ENCODE peak calls at places on chromosomes 1 and 21, in seven cellular contexts. F, V, Z, B, X, K and N are unnamed samples.

GRCh38 chr1:234564035-234565029 is 45.6 kb downstream of the IRF2BP2 start:
- DNase-seq in F (no peak), V (peak), Z (no peak), B (peak), X (peak), K (no peak), N (no peak)

GRCh38 chr1:22259581-22260282 is 116.8 kb upstream of the WNT4 start:
- DNase-seq in F (no peak), V (peak), Z (no peak), B (no peak), X (no peak), K (no peak), N (no peak)

GRCh38 chr1:210252621-210253041 is 20.0 kb downstream of the SERTAD4 start:
- DNase-seq in F (peak), V (no peak), Z (peak), B (no peak), X (no peak), K (no peak), N (no peak)

GRCh38 chr1:193185861-193186714 is at the start of gene B3GALT2:
- DNase-seq in F (peak), V (peak), Z (no peak), B (peak), X (no peak), K (no peak), N (no peak)

GRCh38 chr1:175530167-175530566 is 213.2 kb downstream of the TNR start:
- DNase-seq in F (no peak), V (no peak), Z (no peak), B (no peak), X (no peak), K (no peak), N (no peak)

GRCh38 chr1:183247066-183247465 is 61.0 kb downstream of the LAMC2 start:
- DNase-seq in F (no peak), V (no peak), Z (no peak), B (no peak), X (no peak), K (no peak), N (no peak)

GRCh38 chr1:16032388-16033100 is 10.7 kb downstream of the CLCNKA start:
- DNase-seq in F (peak), V (peak), Z (peak), B (peak), X (no peak), K (peak), N (peak)

GRCh38 chr1:11670747-11671146 is 6.7 kb downstream of the FBXO6 start:
- DNase-seq in F (no peak), V (no peak), Z (no peak), B (no peak), X (no peak), K (no peak), N (peak)

GRCh38 chr1:221845650-221846371 is 103.9 kb upstream of the DUSP10 start:
- DNase-seq in F (no peak), V (peak), Z (no peak), B (peak), X (no peak), K (no peak), N (no peak)

GRCh38 chr1:58437623-58438022 is 108.9 kb downstream of the OMA1 start:
- DNase-seq in F (no peak), V (no peak), Z (no peak), B (no peak), X (no peak), K (no peak), N (no peak)

GRCh38 chr1:188170446-188170845 is 1341.7 kb downstream of the PLA2G4A start:
- DNase-seq in F (no peak), V (no peak), Z (no peak), B (no peak), X (no peak), K (no peak), N (no peak)

GRCh38 chr21:40386981-40387380 is 460.0 kb downstream of the DSCAM start:
- DNase-seq in F (no peak), V (no peak), Z (no peak), B (no peak), X (no peak), K (no peak), N (no peak)

GRCh38 chr1:93705897-93706500 is 24.4 kb upstream of the BCAR3 start:
- DNase-seq in F (no peak), V (peak), Z (no peak), B (peak), X (no peak), K (no peak), N (no peak)

GRCh38 chr1:11806307-11806936 is 431 bp downstream of the CLCN6 start:
- DNase-seq in F (no peak), V (peak), Z (no peak), B (peak), X (no peak), K (no peak), N (no peak)

GRCh38 chr21:41616063-41616591 is 108.2 kb upstream of the TMPRSS2 start:
- DNase-seq in F (no peak), V (no peak), Z (no peak), B (peak), X (peak), K (no peak), N (no peak)

GRCh38 chr21:38773108-38774061 is 32.3 kb upstream of the ETS2 start:
- DNase-seq in F (no peak), V (peak), Z (no peak), B (peak), X (peak), K (no peak), N (no peak)

GRCh38 chr1:154145986-154146385 is 8.9 kb downstream of the NUP210L start:
- DNase-seq in F (no peak), V (no peak), Z (no peak), B (peak), X (no peak), K (no peak), N (no peak)

GRCh38 chr1:31505884-31506497 is 70.3 kb upstream of the TINAGL1 start:
- DNase-seq in F (no peak), V (peak), Z (no peak), B (peak), X (peak), K (peak), N (peak)

GRCh38 chr1:234666761-234667160 is 56.8 kb upstream of the IRF2BP2 start:
- DNase-seq in F (no peak), V (no peak), Z (no peak), B (no peak), X (no peak), K (no peak), N (no peak)

GRCh38 chr1:100794719-100795645 is 75.4 kb downstream of the VCAM1 start:
- DNase-seq in F (no peak), V (no peak), Z (no peak), B (peak), X (no peak), K (no peak), N (no peak)

GRCh38 chr1:29090937-29091618 is 32.6 kb downstream of the TMEM200B start:
- DNase-seq in F (no peak), V (no peak), Z (no peak), B (no peak), X (no peak), K (no peak), N (no peak)

GRCh38 chr1:232352956-232353355 is 277.0 kb downstream of the SIPA1L2 start:
- DNase-seq in F (no peak), V (no peak), Z (no peak), B (no peak), X (no peak), K (no peak), N (no peak)

GRCh38 chr1:51329443-51330325 is 678 bp downstream of the TTC39A start:
- DNase-seq in F (no peak), V (no peak), Z (peak), B (no peak), X (no peak), K (no peak), N (no peak)

GRCh38 chr1:109503935-109504334 is 5.6 kb downstream of the AMIGO1 start:
- DNase-seq in F (no peak), V (no peak), Z (no peak), B (no peak), X (no peak), K (no peak), N (no peak)

GRCh38 chr1:215022204-215022603 is 60.3 kb upstream of the KCNK2 start:
- DNase-seq in F (no peak), V (no peak), Z (no peak), B (no peak), X (no peak), K (no peak), N (no peak)

GRCh38 chr1:213666113-213666512 is 321.7 kb upstream of the PROX1 start:
- DNase-seq in F (no peak), V (no peak), Z (no peak), B (no peak), X (no peak), K (no peak), N (no peak)

DNA sequence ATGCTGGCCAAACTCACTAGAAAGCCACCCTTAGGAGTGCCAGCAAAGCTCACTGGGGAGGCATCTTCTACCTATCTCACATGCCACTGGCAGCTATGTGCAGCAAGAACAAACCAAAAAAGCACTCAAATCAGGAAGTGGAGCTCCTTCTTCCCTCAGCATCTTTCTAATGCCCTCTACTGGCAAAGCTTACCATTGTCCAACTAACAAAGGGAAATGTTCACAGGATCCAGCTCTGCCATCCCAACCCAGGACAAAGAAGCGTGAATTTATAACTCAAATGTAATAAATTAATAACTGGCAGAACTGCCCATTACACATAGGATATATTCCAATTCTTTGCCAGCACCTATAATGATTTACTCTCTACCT is 38.9 kb downstream of the LEPR start:
- DNase-seq in F (no peak), V (peak), Z (no peak), B (peak), X (no peak), K (no peak), N (peak)
- TF ChIP-seq CTCF in F (peak), V (peak), Z (peak), B (peak), X (peak), K (peak), N (peak)

GRCh38 chr1:23531695-23532094 is 662 bp upstream of the E2F2 start:
- DNase-seq in F (no peak), V (no peak), Z (no peak), B (no peak), X (no peak), K (no peak), N (no peak)

GRCh38 chr1:23529146-23530088 is 1.6 kb downstream of the E2F2 start:
- DNase-seq in F (no peak), V (peak), Z (no peak), B (no peak), X (no peak), K (no peak), N (no peak)

GRCh38 chr1:23530089-23530749 is 814 bp downstream of the E2F2 start:
- DNase-seq in F (no peak), V (no peak), Z (no peak), B (no peak), X (no peak), K (peak), N (no peak)

GRCh38 chr1:23533288-23534130 is 2.5 kb upstream of the E2F2 start:
- DNase-seq in F (no peak), V (peak), Z (no peak), B (no peak), X (no peak), K (no peak), N (no peak)

DNA sequence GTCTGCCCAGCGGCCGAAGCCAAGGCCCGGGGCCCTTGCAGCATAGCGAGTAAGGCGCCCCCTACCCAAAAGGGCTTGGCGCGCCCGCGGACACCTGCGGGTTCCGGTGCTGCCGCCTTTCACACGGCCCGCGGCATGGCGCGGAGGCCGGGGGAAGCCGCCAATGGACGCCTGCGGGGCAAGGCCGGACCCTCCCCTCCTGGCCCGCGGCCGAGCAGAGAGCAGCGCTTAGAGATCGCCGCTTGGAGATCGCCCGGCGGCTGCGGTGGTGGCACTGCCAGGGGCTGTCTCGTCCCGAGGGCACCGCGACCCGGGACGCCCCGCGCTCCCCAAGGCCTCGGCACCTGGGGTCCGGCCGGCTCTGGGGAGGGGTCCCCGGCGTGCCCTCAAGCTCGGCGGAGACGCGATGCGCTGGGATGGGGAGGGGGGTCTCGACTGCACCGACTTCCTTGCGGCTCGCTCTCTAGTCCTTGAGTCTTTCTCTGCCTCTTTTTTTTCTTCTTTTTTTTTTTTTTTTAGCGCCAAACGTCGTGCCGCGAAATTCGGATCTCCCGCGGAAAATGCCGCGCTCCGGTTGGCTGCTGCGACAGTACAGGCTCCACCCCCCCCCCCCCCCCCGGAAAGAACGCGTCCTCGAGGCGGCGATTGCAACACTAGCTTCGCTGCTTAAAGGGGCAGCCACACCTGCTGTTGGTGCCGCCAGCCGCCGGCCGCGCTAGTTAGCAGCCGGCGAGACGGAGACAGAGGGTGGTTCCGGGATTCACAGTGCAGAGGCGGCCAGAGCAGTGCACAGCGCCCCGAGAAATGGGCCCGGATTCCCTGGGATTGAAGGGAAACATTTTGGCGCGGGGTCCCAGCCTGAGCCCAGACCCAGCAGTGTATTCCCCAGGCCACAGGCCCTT is at the start of gene E2F2:
- DNase-seq in F (peak), V (peak), Z (peak), B (peak), X (no peak), K (peak), N (peak)
- TF ChIP-seq CTCF in F (peak), V (peak), Z (no peak), B (no peak), X (peak), K (no peak), N (peak)

DNA sequence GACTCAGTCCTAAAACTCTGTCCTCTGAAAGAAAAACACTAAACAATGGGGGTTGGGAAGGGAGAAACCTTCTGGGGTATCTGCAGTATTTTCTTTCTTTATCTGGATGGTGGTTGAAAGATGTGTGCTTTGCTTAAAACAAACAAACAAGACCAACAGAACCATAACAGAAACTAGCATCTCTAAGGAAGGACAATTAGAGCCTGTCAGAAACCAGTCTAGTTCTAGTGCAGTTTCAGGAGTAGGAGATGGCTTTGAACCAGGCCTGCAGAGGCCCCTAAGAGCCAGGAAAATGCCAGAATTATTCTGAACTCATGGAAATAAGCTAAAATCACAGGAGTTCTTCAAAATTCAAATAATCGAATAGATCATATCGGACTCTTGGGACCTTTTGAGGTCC is 18.5 kb downstream of the ILDR2 start:
- DNase-seq in F (no peak), V (no peak), Z (no peak), B (no peak), X (no peak), K (no peak), N (no peak)
- TF ChIP-seq CTCF in F (no peak), V (no peak), Z (no peak), B (no peak), X (no peak), K (no peak), N (no peak)

GRCh38 chr1:40039245-40039756 is 1.2 kb upstream of the CAP1 start:
- DNase-seq in F (no peak), V (peak), Z (no peak), B (no peak), X (no peak), K (peak), N (peak)
- TF ChIP-seq CTCF in F (peak), V (no peak), Z (no peak), B (peak), X (no peak), K (no peak), N (peak)

GRCh38 chr1:201876148-201876547 is 12.6 kb upstream of the SHISA4 start:
- DNase-seq in F (no peak), V (peak), Z (no peak), B (peak), X (no peak), K (no peak), N (no peak)
- TF ChIP-seq CTCF in F (peak), V (peak), Z (peak), B (peak), X (peak), K (peak), N (peak)

DNA sequence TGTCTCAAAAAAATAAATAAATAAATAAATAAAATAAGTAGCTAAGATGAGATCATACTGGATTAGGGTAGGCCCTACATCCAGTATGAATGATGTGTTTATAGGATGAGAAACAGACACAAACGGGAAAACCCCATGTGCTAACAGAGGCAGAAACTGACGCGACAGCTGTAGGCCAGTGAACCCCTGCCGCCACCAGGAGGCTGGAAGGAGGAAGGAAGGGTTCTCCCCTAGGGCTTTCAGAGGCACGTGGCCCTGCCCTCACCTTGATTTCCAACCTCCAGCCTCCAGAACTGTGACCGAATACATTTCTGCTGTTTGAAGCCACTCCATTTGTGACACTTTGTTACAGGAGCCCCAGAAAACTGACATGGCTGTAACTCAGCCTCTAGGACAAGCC is 38.5 kb downstream of the CHD5 start:
- DNase-seq in F (no peak), V (peak), Z (no peak), B (no peak), X (no peak), K (no peak), N (peak)
- TF ChIP-seq CTCF in F (peak), V (peak), Z (no peak), B (peak), X (peak), K (peak), N (peak)

GRCh38 chr1:201020647-201021332 is 2.7 kb downstream of the KIF21B start:
- DNase-seq in F (no peak), V (peak), Z (no peak), B (no peak), X (no peak), K (no peak), N (no peak)
- TF ChIP-seq CTCF in F (peak), V (peak), Z (no peak), B (no peak), X (peak), K (peak), N (peak)

GRCh38 chr21:15520811-15521643 is 208.8 kb upstream of the USP25 start:
- DNase-seq in F (no peak), V (no peak), Z (no peak), B (peak), X (no peak), K (no peak), N (no peak)
- TF ChIP-seq CTCF in F (peak), V (peak), Z (no peak), B (peak), X (peak), K (peak), N (no peak)

DNA sequence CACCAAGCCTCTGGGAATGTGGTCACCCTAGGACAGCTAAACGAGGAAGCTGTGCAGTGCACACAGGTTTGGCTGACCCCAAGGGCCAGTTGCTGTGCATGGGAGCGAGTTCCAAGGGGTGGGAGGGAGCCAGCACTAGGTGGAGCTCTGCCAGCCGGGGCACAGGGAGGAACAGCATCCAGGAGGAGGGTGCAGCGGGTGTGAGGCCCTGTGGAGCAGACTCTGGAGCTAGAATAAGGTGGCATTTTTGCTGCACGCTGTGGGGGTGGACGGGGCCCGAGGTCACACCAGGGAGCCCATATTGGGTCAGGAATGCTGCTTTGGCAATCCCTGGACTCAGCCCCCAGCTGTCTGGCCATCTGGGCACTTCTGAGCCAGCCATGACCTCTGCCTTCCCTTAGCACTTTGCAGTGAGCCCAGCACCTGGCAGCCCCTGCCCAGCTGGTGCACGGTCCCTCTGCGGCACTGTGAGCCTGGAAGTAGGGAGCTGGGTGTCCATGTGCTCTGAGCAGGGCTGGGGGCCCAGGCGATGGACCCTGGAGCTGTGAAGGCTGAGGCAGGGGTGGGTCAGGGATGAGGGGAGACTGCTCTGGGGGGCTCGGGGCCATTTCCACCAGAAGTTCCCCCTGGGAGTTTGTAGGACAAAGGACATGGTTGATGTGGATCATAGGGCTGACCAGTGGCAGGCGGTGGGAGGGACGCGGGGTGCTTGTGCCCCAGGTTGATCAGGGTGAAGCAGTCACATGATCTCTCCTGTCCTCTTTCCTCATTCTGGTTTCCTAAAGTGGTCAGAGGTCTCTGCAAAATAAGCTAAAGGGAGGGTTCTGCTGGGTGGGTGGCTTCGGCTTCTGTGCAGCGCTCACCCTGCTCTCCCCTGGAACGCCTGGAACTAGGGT is 8.9 kb downstream of the PDXK start:
- DNase-seq in F (no peak), V (peak), Z (peak), B (peak), X (no peak), K (no peak), N (no peak)
- TF ChIP-seq CTCF in F (no peak), V (peak), Z (peak), B (no peak), X (no peak), K (peak), N (no peak)